ENCODE peak calls at places on chromosomes 4 and X, in five cellular contexts. J is amniotic epithelial cell, O is right cardiac atrium, T is T-helper 1 cell, L is right atrium auricular region. B is an unnamed sample.

GRCh38 chr4:186557061-186557460 is 1.7 kb upstream of the MTNR1A start:
- DNase-seq in J (no peak), O (no peak), T (no peak), L (no peak), B (no peak)

GRCh38 chrX:19775830-19776498 is 111.4 kb downstream of the SH3KBP1 start:
- DNase-seq in T (no peak), L (no peak), J (no peak), O (peak), B (no peak)

GRCh38 chrX:135396566-135396965 is 25.2 kb upstream of the SMIM10L2A start:
- DNase-seq in T (no peak), O (no peak), J (no peak), L (no peak), B (no peak)

GRCh38 chrX:51892921-51893745 is at the start of gene MAGED1:
- DNase-seq in L (peak), O (peak), J (peak), T (peak), B (peak)

GRCh38 chr4:88533088-88533790 is 9.7 kb upstream of the PYURF start:
- DNase-seq in T (no peak), L (no peak), J (peak), O (no peak), B (peak)

GRCh38 chrX:14496674-14497073 is 32.7 kb upstream of the GLRA2 start:
- DNase-seq in O (no peak), L (no peak), J (no peak), T (no peak), B (no peak)

GRCh38 chr4:23023666-23024065 is 330.9 kb downstream of the GBA3 start:
- DNase-seq in O (no peak), J (no peak), T (no peak), L (no peak), B (no peak)

GRCh38 chrX:139831689-139832456 is 101.0 kb downstream of the ATP11C start:
- DNase-seq in J (peak), L (no peak), T (no peak), O (no peak), B (peak)

GRCh38 chr4:64584981-64585557 is 175.8 kb upstream of the TECRL start:
- DNase-seq in O (peak), J (peak), T (no peak), L (no peak), B (peak)

GRCh38 chr4:7945709-7946380 is 6.2 kb upstream of the AFAP1 start:
- DNase-seq in J (peak), O (no peak), L (no peak), T (no peak), B (no peak)

GRCh38 chr4:93897559-93897958 is 69.0 kb downstream of the ATOH1 start:
- DNase-seq in L (no peak), T (no peak), O (no peak), J (no peak), B (peak)

GRCh38 chr4:16931906-16932305 is 33.5 kb upstream of the LDB2 start:
- DNase-seq in T (no peak), O (no peak), L (no peak), J (no peak), B (no peak)

GRCh38 chrX:130916636-130917422 is 13.8 kb upstream of the ENOX2 start:
- DNase-seq in L (no peak), J (peak), T (peak), O (peak), B (peak)

GRCh38 chrX:46819136-46819535 is 17.7 kb upstream of the RP2 start:
- DNase-seq in O (no peak), L (no peak), T (no peak), J (no peak), B (no peak)

GRCh38 chrX:120380699-120381098 is 18.8 kb downstream of the ATP1B4 start:
- DNase-seq in J (peak), O (no peak), T (peak), L (no peak), B (peak)

GRCh38 chr4:166198921-166199320 is 325.9 kb downstream of the TLL1 start:
- DNase-seq in T (no peak), O (no peak), L (no peak), J (no peak), B (no peak)

GRCh38 chr4:139234258-139234657 is 45.8 kb downstream of the MGARP start:
- DNase-seq in L (no peak), J (no peak), T (no peak), O (no peak), B (no peak)

GRCh38 chrX:132114607-132115006 is 13.2 kb downstream of the FRMD7 start:
- DNase-seq in L (no peak), J (no peak), O (no peak), T (no peak), B (no peak)

GRCh38 chr4:145183581-145183980 is 3.2 kb upstream of the OTUD4 start:
- DNase-seq in J (no peak), O (no peak), T (no peak), L (no peak), B (no peak)

GRCh38 chr4:25098964-25099843 is 61.0 kb downstream of the SEPSECS start:
- DNase-seq in J (peak), L (peak), T (no peak), O (peak), B (no peak)

GRCh38 chr4:10161840-10162239 is 45.2 kb upstream of the WDR1 start:
- DNase-seq in J (no peak), L (no peak), O (no peak), T (no peak), B (no peak)

GRCh38 chrX:135213200-135213844 is 38.5 kb upstream of the ETDA start:
- DNase-seq in L (no peak), J (no peak), T (no peak), O (no peak), B (no peak)

GRCh38 chrX:50941638-50942037 is 31.1 kb downstream of the BMP15 start:
- DNase-seq in L (no peak), T (no peak), J (no peak), O (peak), B (no peak)

GRCh38 chrX:30196322-30196721 is 19.0 kb upstream of the MAGEB2 start:
- DNase-seq in O (no peak), T (no peak), J (peak), L (no peak), B (peak)

GRCh38 chr4:119025440-119025839 is 110.2 kb upstream of the MYOZ2 start:
- DNase-seq in J (peak), L (peak), T (no peak), O (peak), B (peak)

GRCh38 chr4:37068580-37068979 is 176.0 kb upstream of the NWD2 start:
- DNase-seq in O (peak), T (no peak), L (no peak), J (no peak), B (no peak)

GRCh38 chr4:17385403-17385802 is 126.5 kb downstream of the QDPR start:
- DNase-seq in T (no peak), O (no peak), L (no peak), J (peak), B (peak)